ENCODE peak calls at places on chromosomes 11 and 22, in eight cellular contexts. One of them, this sample, is unnamed.

GRCh38 chr11:44104472-44105294 is 9.2 kb downstream of the EXT2 start:
- DNase-seq in left lung: no peak
- DNase-seq in neuronal stem cell: no peak
- DNase-seq in Peyer's patch: no peak
- DNase-seq in A549: peak; percentile 6
- DNase-seq in adipocyte: peak; percentile 61
- DNase-seq in CD8-positive, alpha-beta memory T cell: no peak
- DNase-seq in fibroblast of lung: no peak
- DNase-seq in this sample: no peak

GRCh38 chr22:39356464-39356863 is 6.7 kb downstream of the SYNGR1 start:
- DNase-seq in left lung: no peak
- DNase-seq in CD8-positive, alpha-beta memory T cell: no peak
- DNase-seq in fibroblast of lung: no peak
- DNase-seq in adipocyte: no peak
- DNase-seq in Peyer's patch: no peak
- DNase-seq in A549: no peak
- DNase-seq in neuronal stem cell: no peak
- DNase-seq in this sample: no peak

GRCh38 chr11:120031612-120032600 is 106.0 kb downstream of the TRIM29 start:
- DNase-seq in adipocyte: no peak
- DNase-seq in neuronal stem cell: no peak
- DNase-seq in left lung: no peak
- DNase-seq in A549: no peak
- DNase-seq in Peyer's patch: no peak
- DNase-seq in fibroblast of lung: no peak
- DNase-seq in CD8-positive, alpha-beta memory T cell: no peak
- DNase-seq in this sample: no peak

GRCh38 chr22:28244760-28245159 is 325.7 kb upstream of the PITPNB start:
- DNase-seq in neuronal stem cell: no peak
- DNase-seq in A549: no peak
- DNase-seq in Peyer's patch: no peak
- DNase-seq in CD8-positive, alpha-beta memory T cell: no peak
- DNase-seq in adipocyte: no peak
- DNase-seq in fibroblast of lung: no peak
- DNase-seq in left lung: no peak
- DNase-seq in this sample: no peak

GRCh38 chr11:18706330-18707243 is 8.0 kb downstream of the TMEM86A start:
- DNase-seq in fibroblast of lung: peak; percentile 19
- DNase-seq in CD8-positive, alpha-beta memory T cell: peak; percentile 56
- DNase-seq in Peyer's patch: peak; percentile 62
- DNase-seq in neuronal stem cell: no peak
- DNase-seq in left lung: peak; percentile 72
- DNase-seq in adipocyte: peak; percentile 28
- DNase-seq in A549: no peak
- DNase-seq in this sample: peak; percentile 67

GRCh38 chr11:12889243-12889642 is 119.9 kb upstream of the RASSF10 start:
- DNase-seq in neuronal stem cell: no peak
- DNase-seq in fibroblast of lung: peak; percentile 84
- DNase-seq in CD8-positive, alpha-beta memory T cell: no peak
- DNase-seq in A549: no peak
- DNase-seq in adipocyte: peak; percentile 90
- DNase-seq in left lung: no peak
- DNase-seq in Peyer's patch: no peak
- DNase-seq in this sample: peak; percentile 55

GRCh38 chr11:77065878-77066228 is 918 bp upstream of the CAPN5 start:
- DNase-seq in left lung: no peak
- DNase-seq in fibroblast of lung: peak; percentile 52
- DNase-seq in neuronal stem cell: peak; percentile 17
- DNase-seq in adipocyte: peak; percentile 63
- DNase-seq in CD8-positive, alpha-beta memory T cell: no peak
- DNase-seq in Peyer's patch: peak; percentile 64
- DNase-seq in A549: no peak
- DNase-seq in this sample: peak; percentile 61

GRCh38 chr11:92253945-92254344 is 29.3 kb downstream of the FAT3 start:
- DNase-seq in fibroblast of lung: peak; percentile 28
- DNase-seq in CD8-positive, alpha-beta memory T cell: no peak
- DNase-seq in left lung: no peak
- DNase-seq in Peyer's patch: no peak
- DNase-seq in adipocyte: peak; percentile 13
- DNase-seq in A549: no peak
- DNase-seq in neuronal stem cell: no peak
- DNase-seq in this sample: no peak

GRCh38 chr11:66002648-66003225 is 434 bp downstream of the BANF1 start:
- DNase-seq in neuronal stem cell: no peak
- DNase-seq in left lung: peak; percentile 55
- DNase-seq in CD8-positive, alpha-beta memory T cell: no peak
- DNase-seq in fibroblast of lung: peak; percentile 37
- DNase-seq in Peyer's patch: peak; percentile 85
- DNase-seq in adipocyte: peak; percentile 74
- DNase-seq in A549: peak; percentile 44
- DNase-seq in this sample: peak; percentile 73

GRCh38 chr11:108592591-108593213 is 866 bp downstream of the EXPH5 start:
- DNase-seq in adipocyte: peak; percentile 58
- DNase-seq in fibroblast of lung: peak; percentile 16
- DNase-seq in left lung: no peak
- DNase-seq in A549: no peak
- DNase-seq in Peyer's patch: peak; percentile 67
- DNase-seq in CD8-positive, alpha-beta memory T cell: no peak
- DNase-seq in neuronal stem cell: peak; percentile 17
- DNase-seq in this sample: peak; percentile 58

GRCh38 chr11:79263001-79263400 is 177.8 kb downstream of the TENM4 start:
- DNase-seq in CD8-positive, alpha-beta memory T cell: no peak
- DNase-seq in fibroblast of lung: peak; percentile 41
- DNase-seq in left lung: no peak
- DNase-seq in adipocyte: no peak
- DNase-seq in neuronal stem cell: no peak
- DNase-seq in A549: no peak
- DNase-seq in Peyer's patch: no peak
- DNase-seq in this sample: no peak

GRCh38 chr22:41405588-41405987 is 23.8 kb downstream of the TEF start:
- DNase-seq in neuronal stem cell: no peak
- DNase-seq in fibroblast of lung: no peak
- DNase-seq in left lung: no peak
- DNase-seq in A549: no peak
- DNase-seq in adipocyte: no peak
- DNase-seq in Peyer's patch: no peak
- DNase-seq in CD8-positive, alpha-beta memory T cell: no peak
- DNase-seq in this sample: no peak

GRCh38 chr22:39478461-39478860 is 21.6 kb downstream of the MGAT3 start:
- DNase-seq in neuronal stem cell: no peak
- DNase-seq in left lung: no peak
- DNase-seq in adipocyte: peak; percentile 32
- DNase-seq in A549: no peak
- DNase-seq in Peyer's patch: peak; percentile 64
- DNase-seq in CD8-positive, alpha-beta memory T cell: no peak
- DNase-seq in fibroblast of lung: no peak
- DNase-seq in this sample: no peak

GRCh38 chr22:21611210-21611977 is 18.4 kb downstream of the YDJC start:
- DNase-seq in A549: no peak
- DNase-seq in CD8-positive, alpha-beta memory T cell: no peak
- DNase-seq in fibroblast of lung: no peak
- DNase-seq in left lung: no peak
- DNase-seq in adipocyte: no peak
- DNase-seq in Peyer's patch: no peak
- DNase-seq in neuronal stem cell: no peak
- DNase-seq in this sample: no peak

GRCh38 chr11:12235549-12235944 is 125.2 kb downstream of the MICAL2 start:
- DNase-seq in CD8-positive, alpha-beta memory T cell: no peak
- DNase-seq in left lung: no peak
- DNase-seq in Peyer's patch: no peak
- DNase-seq in adipocyte: no peak
- DNase-seq in neuronal stem cell: no peak
- DNase-seq in fibroblast of lung: no peak
- DNase-seq in A549: no peak
- DNase-seq in this sample: no peak

GRCh38 chr11:48024635-48025071 is 44.3 kb downstream of the PTPRJ start:
- DNase-seq in neuronal stem cell: no peak
- DNase-seq in Peyer's patch: no peak
- DNase-seq in left lung: no peak
- DNase-seq in A549: no peak
- DNase-seq in CD8-positive, alpha-beta memory T cell: no peak
- DNase-seq in fibroblast of lung: no peak
- DNase-seq in adipocyte: peak; percentile 35
- DNase-seq in this sample: no peak

GRCh38 chr11:63764201-63764711 is 4.3 kb downstream of the ZFTA start:
- DNase-seq in CD8-positive, alpha-beta memory T cell: no peak
- DNase-seq in adipocyte: no peak
- DNase-seq in fibroblast of lung: no peak
- DNase-seq in Peyer's patch: no peak
- DNase-seq in left lung: no peak
- DNase-seq in neuronal stem cell: no peak
- DNase-seq in A549: no peak
- DNase-seq in this sample: no peak
- H3K4me1 ChIP-seq in CD8-positive, alpha-beta memory T cell: no peaks in the 10 kb centered on the region
- H3K4me1 ChIP-seq in adipocyte: peaks cover 43% of the 10 kb centered on the region
- H3K4me1 ChIP-seq in fibroblast of lung: peaks cover 14% of the 10 kb centered on the region
- H3K4me1 ChIP-seq in Peyer's patch: peaks cover 6% of the 10 kb centered on the region
- H3K4me1 ChIP-seq in left lung: peaks cover 21% of the 10 kb centered on the region
- H3K4me1 ChIP-seq in neuronal stem cell: peaks cover 29% of the 10 kb centered on the region
- H3K4me1 ChIP-seq in A549: peaks cover 26% of the 10 kb centered on the region
- H3K4me1 ChIP-seq in this sample: peaks cover 10% of the 10 kb centered on the region

GRCh38 chr11:123302751-123303195 is 107.7 kb upstream of the CLMP start:
- DNase-seq in neuronal stem cell: no peak
- DNase-seq in A549: no peak
- DNase-seq in adipocyte: peak; percentile 75
- DNase-seq in fibroblast of lung: peak; percentile 65
- DNase-seq in CD8-positive, alpha-beta memory T cell: no peak
- DNase-seq in Peyer's patch: no peak
- DNase-seq in left lung: no peak
- DNase-seq in this sample: no peak

GRCh38 chr11:123305601-123306000 is 110.6 kb upstream of the CLMP start:
- DNase-seq in left lung: no peak
- DNase-seq in neuronal stem cell: no peak
- DNase-seq in CD8-positive, alpha-beta memory T cell: no peak
- DNase-seq in fibroblast of lung: no peak
- DNase-seq in Peyer's patch: no peak
- DNase-seq in adipocyte: no peak
- DNase-seq in A549: no peak
- DNase-seq in this sample: no peak

GRCh38 chr11:123304828-123305530 is 109.9 kb upstream of the CLMP start:
- DNase-seq in fibroblast of lung: no peak
- DNase-seq in neuronal stem cell: no peak
- DNase-seq in left lung: peak; percentile 45
- DNase-seq in CD8-positive, alpha-beta memory T cell: no peak
- DNase-seq in Peyer's patch: no peak
- DNase-seq in adipocyte: no peak
- DNase-seq in A549: no peak
- DNase-seq in this sample: no peak

GRCh38 chr11:123301696-123302400 is 106.8 kb upstream of the CLMP start:
- DNase-seq in fibroblast of lung: peak; percentile 34
- DNase-seq in A549: peak; percentile 44
- DNase-seq in Peyer's patch: peak; percentile 79
- DNase-seq in neuronal stem cell: peak; percentile 73
- DNase-seq in left lung: peak; percentile 62
- DNase-seq in adipocyte: peak; percentile 82
- DNase-seq in CD8-positive, alpha-beta memory T cell: peak; percentile 51
- DNase-seq in this sample: peak; percentile 74

DNA sequence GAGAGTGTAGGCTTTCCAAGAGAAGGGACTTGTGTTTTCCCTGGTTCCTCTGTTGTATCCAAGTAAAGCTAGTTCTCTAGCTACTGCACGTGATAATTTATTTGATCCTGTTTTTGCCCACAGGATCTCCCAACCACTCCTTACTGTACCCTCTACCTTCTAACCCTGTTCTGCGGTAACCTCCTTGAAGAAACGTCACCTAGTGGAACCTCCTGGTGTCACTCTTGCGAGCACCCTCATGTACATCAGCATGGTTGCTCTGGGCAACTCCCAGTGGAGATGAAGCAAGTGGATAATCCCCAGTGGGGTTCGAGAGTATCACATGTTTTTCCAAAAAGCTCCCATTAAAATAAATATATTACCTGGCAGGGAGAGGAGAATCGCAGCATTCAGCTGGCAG is 108.9 kb upstream of the CLMP start:
- DNase-seq in adipocyte: no peak
- DNase-seq in A549: no peak
- DNase-seq in CD8-positive, alpha-beta memory T cell: no peak
- DNase-seq in left lung: no peak
- DNase-seq in neuronal stem cell: no peak
- DNase-seq in Peyer's patch: no peak
- DNase-seq in fibroblast of lung: no peak
- DNase-seq in this sample: no peak
- H3K4me1 ChIP-seq in adipocyte: peaks cover 34% of the 10 kb centered on the region
- H3K4me1 ChIP-seq in A549: peaks cover 17% of the 10 kb centered on the region
- H3K4me1 ChIP-seq in CD8-positive, alpha-beta memory T cell: peaks cover 24% of the 10 kb centered on the region
- H3K4me1 ChIP-seq in left lung: peaks cover 25% of the 10 kb centered on the region
- H3K4me1 ChIP-seq in neuronal stem cell: no peaks in the 10 kb centered on the region
- H3K4me1 ChIP-seq in Peyer's patch: no peaks in the 10 kb centered on the region
- H3K4me1 ChIP-seq in fibroblast of lung: peaks cover 5% of the 10 kb centered on the region
- H3K4me1 ChIP-seq in this sample: peaks cover 21% of the 10 kb centered on the region

DNA sequence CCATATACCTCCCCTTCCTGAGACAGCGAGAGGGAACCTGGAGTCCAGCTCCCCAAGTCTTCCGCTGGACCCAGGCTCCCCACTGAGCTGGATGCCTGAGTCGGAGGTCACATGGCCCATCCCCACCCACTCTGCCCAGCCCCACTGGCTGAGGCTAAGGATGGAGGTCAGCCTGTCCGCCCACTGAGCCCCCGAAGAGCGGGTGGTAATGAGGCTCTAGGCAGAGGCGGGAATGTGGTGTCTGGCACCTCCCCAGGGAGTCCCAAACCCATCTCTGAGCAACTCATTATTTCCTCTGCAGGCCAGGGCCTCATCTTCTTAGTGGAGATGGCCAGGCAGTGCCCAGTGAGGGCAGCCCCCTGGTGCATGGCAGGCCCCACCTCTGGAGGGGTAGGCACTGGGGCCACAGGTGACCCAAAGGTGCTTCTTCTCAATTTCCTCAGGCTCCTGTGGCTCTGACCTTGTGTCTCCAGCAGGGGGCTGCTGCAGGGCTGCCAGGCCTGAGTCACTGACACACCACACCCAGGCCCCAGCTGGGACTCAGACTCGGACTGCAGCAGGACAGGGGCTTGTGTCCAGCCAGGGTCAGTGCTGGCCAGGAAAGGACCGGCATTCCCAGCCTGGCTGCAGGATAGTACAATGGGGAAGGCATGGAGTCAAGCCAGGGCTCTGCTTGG is 10.2 kb upstream of the PDE2A start:
- DNase-seq in neuronal stem cell: no peak
- DNase-seq in fibroblast of lung: peak; percentile 58
- DNase-seq in Peyer's patch: peak; percentile 64
- DNase-seq in CD8-positive, alpha-beta memory T cell: peak; percentile 17
- DNase-seq in adipocyte: peak; percentile 77
- DNase-seq in left lung: no peak
- DNase-seq in A549: peak; percentile 97
- DNase-seq in this sample: peak; percentile 68
- H3K4me1 ChIP-seq in neuronal stem cell: peaks cover 6% of the 10 kb centered on the region
- H3K4me1 ChIP-seq in fibroblast of lung: peaks cover 13% of the 10 kb centered on the region
- H3K4me1 ChIP-seq in Peyer's patch: no peaks in the 10 kb centered on the region
- H3K4me1 ChIP-seq in CD8-positive, alpha-beta memory T cell: no peaks in the 10 kb centered on the region
- H3K4me1 ChIP-seq in adipocyte: peaks cover 47% of the 10 kb centered on the region
- H3K4me1 ChIP-seq in left lung: peaks cover 8% of the 10 kb centered on the region
- H3K4me1 ChIP-seq in A549: peaks cover 9% of the 10 kb centered on the region
- H3K4me1 ChIP-seq in this sample: peaks cover 35% of the 10 kb centered on the region

DNA sequence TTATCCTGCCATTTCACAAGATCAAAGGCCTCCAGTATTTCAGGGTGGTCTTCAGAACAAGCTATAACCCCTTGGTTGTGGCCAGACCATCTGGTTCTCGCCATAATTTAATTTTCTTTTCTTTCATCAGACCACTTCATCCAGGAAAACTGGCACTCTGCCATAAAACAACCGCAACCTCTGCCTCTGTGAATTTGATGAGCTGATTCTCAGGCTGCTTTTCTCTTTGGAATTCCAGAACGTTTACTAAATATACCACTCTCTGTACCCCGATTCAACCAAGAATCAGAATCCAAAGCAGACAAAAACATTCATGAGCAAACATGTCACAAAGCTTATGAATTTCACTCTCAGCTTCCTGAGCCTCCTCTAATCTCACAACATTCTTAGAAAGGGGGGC is 331.7 kb upstream of the SYN3 start:
- DNase-seq in fibroblast of lung: peak; percentile 73
- DNase-seq in A549: no peak
- DNase-seq in CD8-positive, alpha-beta memory T cell: no peak
- DNase-seq in neuronal stem cell: no peak
- DNase-seq in Peyer's patch: no peak
- DNase-seq in adipocyte: peak; percentile 20
- DNase-seq in left lung: no peak
- DNase-seq in this sample: no peak
- H3K4me1 ChIP-seq in fibroblast of lung: no peaks in the 10 kb centered on the region
- H3K4me1 ChIP-seq in A549: no peaks in the 10 kb centered on the region
- H3K4me1 ChIP-seq in CD8-positive, alpha-beta memory T cell: no peaks in the 10 kb centered on the region
- H3K4me1 ChIP-seq in neuronal stem cell: no peaks in the 10 kb centered on the region
- H3K4me1 ChIP-seq in Peyer's patch: no peaks in the 10 kb centered on the region
- H3K4me1 ChIP-seq in adipocyte: no peaks in the 10 kb centered on the region
- H3K4me1 ChIP-seq in left lung: no peaks in the 10 kb centered on the region
- H3K4me1 ChIP-seq in this sample: no peaks in the 10 kb centered on the region

This sample was measured in lower lobe of right lung.